ENCODE peak calls at places on chromosomes 6 and 20, in eight cellular contexts. Z is SK-N-SH, M is HCT116, G is Panc1, O is K562, A is GM23338, Q is HepG2, V is GM12878. T is an unnamed sample.

GRCh38 chr20:32898721-32899120 is 40.0 kb downstream of the EFCAB8 start:
- DNase-seq in Z (no peak), M (no peak), G (no peak), O (no peak), A (no peak), Q (no peak), V (no peak), T (no peak)

GRCh38 chr20:44653536-44653935 is 2.0 kb upstream of the ADA start:
- DNase-seq in Z (no peak), M (no peak), G (no peak), O (no peak), A (no peak), Q (no peak), V (no peak), T (no peak)

GRCh38 chr20:44586986-44587980 is 4.9 kb downstream of the PKIG start:
- DNase-seq in Z (no peak), M (no peak), G (no peak), O (no peak), A (no peak), Q (no peak), V (no peak), T (no peak)

GRCh38 chr6:54244430-54244829 is 63.8 kb upstream of the TINAG start:
- DNase-seq in Z (peak), M (peak), G (no peak), O (no peak), A (peak), Q (peak), V (no peak), T (no peak)

GRCh38 chr6:32329141-32329540 is 42.6 kb downstream of the TSBP1 start:
- DNase-seq in Z (no peak), M (no peak), G (no peak), O (no peak), A (no peak), Q (no peak), V (no peak), T (no peak)

GRCh38 chr6:125804264-125804663 is 13.5 kb downstream of the NCOA7 start:
- DNase-seq in Z (no peak), M (no peak), G (no peak), O (no peak), A (no peak), Q (no peak), V (peak), T (no peak)

GRCh38 chr6:111423960-111424846 is 58.8 kb downstream of the REV3L start:
- DNase-seq in Z (peak), M (no peak), G (no peak), O (peak), A (no peak), Q (no peak), V (no peak), T (no peak)

GRCh38 chr20:6038256-6038655 is 15.6 kb downstream of the LRRN4 start:
- DNase-seq in Z (no peak), M (no peak), G (no peak), O (no peak), A (no peak), Q (no peak), V (no peak), T (no peak)

GRCh38 chr20:62588458-62589149 is 53.7 kb upstream of the SLCO4A1 start:
- DNase-seq in Z (no peak), M (no peak), G (no peak), O (no peak), A (no peak), Q (no peak), V (no peak), T (no peak)

GRCh38 chr6:24589334-24589733 is 56.7 kb downstream of the KIAA0319 start:
- DNase-seq in Z (no peak), M (no peak), G (no peak), O (no peak), A (no peak), Q (no peak), V (no peak), T (no peak)

GRCh38 chr6:82247634-82248232 is at the start of gene IBTK:
- DNase-seq in Z (peak), M (peak), G (peak), O (peak), A (peak), Q (peak), V (peak), T (peak)

GRCh38 chr6:126959765-126960164 is 158.7 kb upstream of the RSPO3 start:
- DNase-seq in Z (no peak), M (no peak), G (no peak), O (no peak), A (no peak), Q (no peak), V (no peak), T (no peak)

GRCh38 chr20:2397595-2398145 is 17.0 kb downstream of the TGM6 start:
- DNase-seq in Z (no peak), M (no peak), G (no peak), O (no peak), A (peak), Q (no peak), V (no peak), T (no peak)

GRCh38 chr20:31922181-31922580 is 29.7 kb downstream of the PDRG1 start:
- DNase-seq in Z (no peak), M (no peak), G (no peak), O (no peak), A (no peak), Q (no peak), V (no peak), T (peak)

GRCh38 chr6:33428219-33428890 is 8.5 kb downstream of the SYNGAP1 start:
- DNase-seq in Z (peak), M (no peak), G (no peak), O (peak), A (peak), Q (peak), V (no peak), T (peak)

GRCh38 chr20:57664924-57665588 is 44.8 kb downstream of the PMEPA1 start:
- DNase-seq in Z (no peak), M (no peak), G (no peak), O (no peak), A (no peak), Q (no peak), V (no peak), T (no peak)

GRCh38 chr20:1322511-1323245 is 6.3 kb downstream of the SDCBP2 start:
- DNase-seq in Z (no peak), M (no peak), G (no peak), O (no peak), A (no peak), Q (no peak), V (no peak), T (no peak)

GRCh38 chr20:25605146-25605545 is 18.7 kb downstream of the NANP start:
- DNase-seq in Z (no peak), M (no peak), G (no peak), O (no peak), A (no peak), Q (no peak), V (no peak), T (no peak)

GRCh38 chr6:56862415-56863175 is 92.3 kb upstream of the BEND6 start:
- DNase-seq in Z (no peak), M (no peak), G (no peak), O (no peak), A (no peak), Q (no peak), V (no peak), T (no peak)

GRCh38 chr20:34083137-34083536 is 28.9 kb downstream of the EIF2S2 start:
- DNase-seq in Z (no peak), M (no peak), G (no peak), O (peak), A (peak), Q (no peak), V (no peak), T (no peak)

GRCh38 chr6:46236752-46237151 is 66.0 kb upstream of the ENPP5 start:
- DNase-seq in Z (no peak), M (no peak), G (no peak), O (no peak), A (no peak), Q (no peak), V (no peak), T (no peak)

GRCh38 chr20:63029358-63030121 is 22.8 kb upstream of the BHLHE23 start:
- DNase-seq in Z (no peak), M (no peak), G (no peak), O (no peak), A (peak), Q (no peak), V (no peak), T (no peak)

GRCh38 chr6:26538572-26538902 is 371 bp downstream of the HMGN4 start:
- DNase-seq in Z (no peak), M (no peak), G (no peak), O (no peak), A (peak), Q (no peak), V (no peak), T (no peak)

GRCh38 chr6:41654433-41655020 is 16.3 kb downstream of the MDFI start:
- DNase-seq in Z (no peak), M (no peak), G (no peak), O (no peak), A (no peak), Q (no peak), V (no peak), T (no peak)

GRCh38 chr6:28638915-28639314 is 113.2 kb downstream of the GPX5 start:
- DNase-seq in Z (no peak), M (no peak), G (no peak), O (no peak), A (no peak), Q (no peak), V (no peak), T (no peak)

GRCh38 chr6:104484626-104485025 is 375.1 kb downstream of the HACE1 start:
- DNase-seq in Z (no peak), M (no peak), G (no peak), O (no peak), A (no peak), Q (no peak), V (no peak), T (no peak)

GRCh38 chr6:154156135-154156948 is 117.3 kb downstream of the OPRM1 start:
- DNase-seq in Z (peak), M (peak), G (peak), O (peak), A (peak), Q (peak), V (no peak), T (peak)

GRCh38 chr6:30836431-30836866 is 47.9 kb upstream of the DDR1 start:
- DNase-seq in Z (no peak), M (no peak), G (no peak), O (no peak), A (no peak), Q (no peak), V (no peak), T (no peak)

GRCh38 chr6:3421763-3422456 is 34.9 kb downstream of the SLC22A23 start:
- DNase-seq in Z (no peak), M (no peak), G (no peak), O (peak), A (no peak), Q (no peak), V (peak), T (no peak)

GRCh38 chr20:49948178-49948577 is 12.0 kb downstream of the RNF114 start:
- DNase-seq in Z (no peak), M (no peak), G (no peak), O (no peak), A (no peak), Q (no peak), V (no peak), T (no peak)

GRCh38 chr20:20410678-20411077 is 42.8 kb downstream of the INSM1 start:
- DNase-seq in Z (peak), M (no peak), G (no peak), O (peak), A (peak), Q (no peak), V (no peak), T (no peak)

GRCh38 chr6:125154184-125155135 is 887 bp downstream of the TPD52L1 start:
- DNase-seq in Z (peak), M (peak), G (no peak), O (peak), A (peak), Q (peak), V (no peak), T (no peak)

GRCh38 chr20:47258745-47259695 is 97.5 kb downstream of the ZMYND8 start:
- DNase-seq in Z (no peak), M (no peak), G (no peak), O (no peak), A (no peak), Q (no peak), V (peak), T (no peak)
- TF ChIP-seq POLR2AphosphoS5 in Z (no peak), M (no peak), G (no peak), O (peak), A (no peak), Q (peak), V (no peak), T (no peak)

DNA sequence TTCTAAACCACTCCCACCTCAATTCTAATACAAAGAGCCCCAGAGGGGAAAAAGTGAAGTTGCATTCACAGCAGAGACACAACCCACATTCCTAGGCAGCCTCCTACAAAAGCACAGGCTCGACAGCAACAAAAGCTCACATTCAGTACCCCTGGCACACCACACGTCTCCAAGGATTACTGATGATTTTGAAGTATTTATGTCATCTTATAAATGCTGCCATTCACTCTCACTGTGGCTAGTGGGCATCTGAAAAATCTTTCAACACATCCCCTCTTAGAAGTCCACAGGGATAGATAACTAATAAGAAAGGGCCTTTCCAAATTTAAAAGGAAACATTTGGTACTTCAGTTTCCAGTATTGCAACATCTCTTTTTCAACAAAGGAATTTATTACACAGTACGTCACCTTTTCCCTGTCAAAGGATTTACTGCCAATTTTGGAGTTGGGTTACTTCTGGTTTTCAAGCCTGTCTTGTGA is 146.7 kb downstream of the TASP1 start:
- DNase-seq in Z (no peak), M (no peak), G (no peak), O (no peak), A (peak), Q (no peak), V (no peak), T (no peak)
- TF ChIP-seq REST in Z (no peak), M (no peak), G (no peak), O (no peak), A (no peak), Q (no peak), V (no peak), T (no peak)

DNA sequence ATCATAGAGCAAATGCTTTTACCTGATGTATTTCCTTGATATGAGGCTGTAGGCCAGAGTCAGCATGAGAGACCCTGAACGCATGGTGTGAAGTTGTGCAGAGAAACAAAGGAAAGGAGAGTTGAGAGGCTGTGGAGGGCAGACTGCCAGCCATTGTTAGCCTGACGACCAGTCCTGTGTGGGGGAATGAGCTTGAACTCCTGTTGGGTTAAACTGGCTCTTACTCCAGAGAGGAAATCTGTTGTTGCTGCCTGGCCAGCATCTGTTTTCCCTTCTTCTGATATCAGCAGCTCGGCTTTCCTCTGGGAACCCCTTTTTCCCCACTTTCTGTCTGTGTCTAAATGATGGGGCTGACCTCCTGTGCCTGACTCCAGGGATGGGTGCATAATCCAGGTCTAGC is 158.2 kb upstream of the ZFP64 start:
- DNase-seq in Z (no peak), M (no peak), G (no peak), O (no peak), A (no peak), Q (no peak), V (no peak), T (no peak)
- H3K4me3 ChIP-seq in Z (no peak), M (no peak), G (no peak), O (no peak), A (no peak), Q (no peak), V (no peak), T (no peak)

GRCh38 chr6:128168244-128168643 is 267.4 kb upstream of the THEMIS start:
- DNase-seq in Z (no peak), M (no peak), G (no peak), O (no peak), A (no peak), Q (peak), V (no peak), T (no peak)

GRCh38 chr6:128172752-128173151 is 271.9 kb upstream of the THEMIS start:
- DNase-seq in Z (no peak), M (no peak), G (no peak), O (no peak), A (no peak), Q (no peak), V (no peak), T (no peak)

GRCh38 chr6:128174724-128175123 is 273.9 kb upstream of the THEMIS start:
- DNase-seq in Z (no peak), M (no peak), G (no peak), O (no peak), A (no peak), Q (peak), V (no peak), T (no peak)

GRCh38 chr6:128173290-128173689 is 272.4 kb upstream of the THEMIS start:
- DNase-seq in Z (no peak), M (no peak), G (no peak), O (no peak), A (no peak), Q (no peak), V (no peak), T (no peak)

DNA sequence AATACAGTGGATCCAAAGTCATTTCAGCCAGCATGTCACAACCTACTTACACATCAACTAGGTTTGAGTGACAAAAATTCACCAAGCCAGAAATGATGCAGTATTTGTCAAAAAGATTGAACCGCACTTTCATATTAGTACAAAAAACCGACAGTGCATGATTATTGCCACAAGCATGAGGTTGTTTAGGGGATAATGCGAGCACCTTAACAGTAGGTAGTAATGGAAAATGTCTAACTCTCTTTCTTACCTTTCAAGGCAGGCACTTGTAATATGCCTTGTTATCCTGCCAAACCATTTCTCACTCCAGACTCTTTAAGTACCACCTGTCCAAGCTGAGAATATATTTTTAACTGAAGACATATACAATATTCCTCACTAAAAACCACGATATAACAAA is 270.3 kb upstream of the THEMIS start:
- DNase-seq in Z (no peak), M (no peak), G (no peak), O (no peak), A (no peak), Q (no peak), V (no peak), T (no peak)
- TF ChIP-seq POLR2AphosphoS5 in Z (no peak), M (no peak), G (no peak), O (no peak), A (no peak), Q (no peak), V (no peak), T (no peak)

DNA sequence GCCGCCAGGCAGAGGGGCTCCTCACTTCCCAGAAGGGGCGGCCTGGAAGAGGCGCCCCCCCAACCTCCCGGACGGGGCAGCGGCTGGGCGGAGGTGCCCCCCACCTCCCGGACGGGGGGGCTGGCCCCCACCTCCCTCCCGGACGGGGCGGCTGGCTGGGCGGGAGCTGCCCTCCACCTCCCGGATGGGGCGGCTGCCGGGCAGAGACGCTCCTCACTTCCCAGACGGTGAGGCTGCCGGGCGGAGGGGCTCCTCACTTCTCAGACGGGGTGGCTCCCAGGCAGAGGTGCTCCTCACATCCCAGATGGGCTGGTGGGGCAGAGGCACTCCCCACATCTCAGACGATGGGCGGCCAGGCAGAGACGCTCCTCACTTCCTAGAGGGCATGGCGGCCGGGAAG is 389.7 kb upstream of the EYS start:
- DNase-seq in Z (no peak), M (no peak), G (no peak), O (no peak), A (no peak), Q (no peak), V (no peak), T (no peak)
- TF ChIP-seq REST in Z (no peak), M (no peak), G (no peak), O (no peak), A (no peak), Q (no peak), V (no peak), T (no peak)

GRCh38 chr6:71228461-71229041 is 60.1 kb upstream of the OGFRL1 start:
- DNase-seq in Z (no peak), M (no peak), G (no peak), O (no peak), A (no peak), Q (no peak), V (no peak), T (no peak)
- H3K4me3 ChIP-seq in Z (no peak), M (no peak), G (no peak), O (no peak), A (no peak), Q (no peak), V (no peak), T (no peak)

T was measured in HL-60.